ENCODE peak calls at places on chromosomes 2 and 18, in ten cellular contexts. C is lung, L is GM23338, Z is spleen, V is heart right ventricle, B is stomach, D is colonic mucosa, M is HCT116, J is mammary epithelial cell, T is right atrium auricular region. R is an unnamed sample.

GRCh38 chr2:200829258-200829655 is 17.5 kb downstream of the BZW1 start:
- DNase-seq in J (no peak), L (peak; percentile 61), T (no peak), M (no peak), B (no peak), V (no peak), D (no peak), C (no peak), Z (no peak), R (no peak)

GRCh38 chr2:161426788-161427412 is 10.8 kb downstream of the TBR1 start:
- DNase-seq in V (no peak), M (no peak), L (peak; percentile 43), T (no peak), B (no peak), C (no peak), Z (no peak), D (peak; percentile 35), J (peak; percentile 21), R (no peak)

GRCh38 chr2:48454504-48454903 is 75.5 kb upstream of the STON1 start:
- DNase-seq in J (no peak), M (no peak), B (no peak), T (no peak), V (no peak), L (no peak), Z (no peak), C (no peak), D (no peak), R (no peak)

GRCh38 chr2:17934721-17935120 is 56.3 kb downstream of the KCNS3 start:
- DNase-seq in V (no peak), L (no peak), Z (no peak), D (no peak), M (no peak), C (no peak), J (peak; percentile 6), T (peak; percentile 69), B (no peak), R (no peak)

GRCh38 chr2:72931280-72931910 is 14.1 kb downstream of the EMX1 start:
- DNase-seq in Z (peak; percentile 63), D (no peak), L (no peak), B (no peak), M (no peak), V (no peak), J (peak; percentile 79), T (no peak), C (no peak), R (peak; percentile 35)

GRCh38 chr18:8329186-8329771 is 280.0 kb upstream of the RAB12 start:
- DNase-seq in Z (no peak), B (no peak), T (no peak), V (no peak), D (no peak), L (no peak), M (no peak), J (no peak), C (no peak), R (no peak)

GRCh38 chr18:40493316-40493715 is 1461.7 kb upstream of the PIK3C3 start:
- DNase-seq in L (no peak), J (no peak), D (no peak), V (no peak), M (no peak), C (no peak), B (no peak), T (no peak), Z (no peak), R (no peak)

GRCh38 chr2:6917071-6917760 is at the start of gene RNF144A:
- DNase-seq in L (peak; percentile 67), J (peak; percentile 10), D (peak; percentile 57), M (no peak), Z (peak; percentile 94), B (peak; percentile 64), V (peak; percentile 36), T (no peak), C (peak; percentile 51), R (peak; percentile 89)

GRCh38 chr2:186486651-186487647 is 889 bp downstream of the ZC3H15 start:
- DNase-seq in B (no peak), D (no peak), V (no peak), J (peak; percentile 12), Z (no peak), M (no peak), L (no peak), T (no peak), C (no peak), R (no peak)

GRCh38 chr2:186485576-186485870 is 537 bp upstream of the ZC3H15 start:
- DNase-seq in L (no peak), D (no peak), Z (no peak), M (no peak), J (no peak), T (no peak), V (no peak), B (no peak), C (no peak), R (no peak)

GRCh38 chr2:186480991-186481390 is 5.1 kb upstream of the ZC3H15 start:
- DNase-seq in V (no peak), D (no peak), T (no peak), C (no peak), B (no peak), M (no peak), J (peak; percentile 67), L (no peak), Z (no peak), R (no peak)

GRCh38 chr2:186484062-186484735 is 1.9 kb upstream of the ZC3H15 start:
- DNase-seq in B (no peak), J (no peak), M (no peak), V (no peak), L (no peak), D (peak; percentile 22), T (no peak), C (no peak), Z (no peak), R (no peak)

DNA sequence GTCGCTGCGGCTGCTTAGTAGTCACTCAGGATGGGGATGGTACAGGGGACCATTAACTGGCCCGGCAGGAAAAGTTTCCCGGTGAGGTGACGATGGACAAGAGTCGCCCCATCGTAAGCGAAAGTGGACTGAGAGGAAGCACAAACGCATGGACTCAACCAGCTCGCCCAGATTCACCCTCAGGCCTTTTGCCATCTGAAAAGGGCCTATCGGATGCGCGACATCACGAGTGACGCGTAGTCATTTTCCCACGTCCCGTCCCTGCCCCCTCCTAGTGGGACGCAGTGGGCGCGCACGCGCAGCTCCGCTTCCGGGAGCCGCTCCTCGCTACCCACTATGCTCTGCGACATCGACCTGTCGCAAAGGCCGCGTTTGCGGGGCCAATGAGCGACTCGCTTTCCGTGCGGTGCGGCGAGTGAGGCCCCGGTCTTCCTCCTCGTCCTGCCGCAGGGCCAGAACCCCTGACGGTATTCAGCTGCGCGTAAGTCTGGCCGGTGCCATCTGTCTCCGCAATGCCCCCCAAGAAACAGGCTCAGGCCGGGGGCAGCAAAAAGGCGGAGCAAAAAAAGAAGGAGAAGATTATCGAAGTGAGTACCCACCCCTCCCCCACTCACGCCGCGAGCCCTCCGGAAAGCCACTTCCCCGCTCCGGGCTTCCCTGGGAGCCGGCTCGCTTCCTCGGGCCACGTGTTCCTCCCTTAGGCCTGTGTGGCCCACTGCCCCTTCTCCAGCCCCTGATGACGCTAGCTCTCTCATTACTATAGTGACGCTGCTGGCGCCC is at the start of gene ZC3H15:
- DNase-seq in C (peak; percentile 97), M (peak; percentile 95), Z (peak; percentile 100), T (peak; percentile 97), D (peak; percentile 96), L (peak; percentile 96), V (peak; percentile 97), B (peak; percentile 96), J (peak; percentile 97), R (peak; percentile 99)
- H3K4me1 ChIP-seq in C (peaks cover 18% of the 10 kb centered on the region), M (peaks cover 4% of the 10 kb centered on the region), Z (peaks cover 63% of the 10 kb centered on the region), T (peaks cover 46% of the 10 kb centered on the region), D (peaks cover 8% of the 10 kb centered on the region), L (peaks cover 23% of the 10 kb centered on the region), V (peaks cover 52% of the 10 kb centered on the region), B (peaks cover 59% of the 10 kb centered on the region), J (peaks cover 15% of the 10 kb centered on the region), R (no peaks in the 10 kb centered on the region)

GRCh38 chr18:47418746-47419145 is 167.3 kb upstream of the SKOR2 start:
- DNase-seq in V (no peak), B (no peak), M (no peak), L (peak; percentile 9), T (no peak), C (no peak), D (no peak), J (peak; percentile 1), Z (no peak), R (no peak)
- H3K27ac ChIP-seq in V (no peak overlapping the region), B (no peak overlapping the region), M (no peak overlapping the region), L (no peak overlapping the region), T (no peak overlapping the region), C (no peak overlapping the region), D (no peak overlapping the region), J (no peak overlapping the region), Z (no peak overlapping the region), R (no peak overlapping the region)

GRCh38 chr2:102635317-102635716 is 16.0 kb downstream of the SLC9A2 start:
- DNase-seq in V (no peak), M (no peak), C (no peak), D (no peak), L (no peak), Z (no peak), T (no peak), B (no peak), J (no peak), R (no peak)

GRCh38 chr2:102637358-102637757 is 18.0 kb downstream of the SLC9A2 start:
- DNase-seq in J (peak; percentile 92), M (no peak), D (peak; percentile 75), L (no peak), V (no peak), C (no peak), B (peak; percentile 60), T (no peak), Z (no peak), R (no peak)

GRCh38 chr2:102636283-102636907 is 17.0 kb downstream of the SLC9A2 start:
- DNase-seq in Z (no peak), V (no peak), B (peak; percentile 67), L (no peak), C (no peak), M (no peak), D (peak; percentile 90), T (no peak), J (peak; percentile 17), R (no peak)

GRCh38 chr2:102634831-102635241 is 15.5 kb downstream of the SLC9A2 start:
- DNase-seq in Z (no peak), J (no peak), V (no peak), L (no peak), D (no peak), C (no peak), T (no peak), M (no peak), B (no peak), R (no peak)

DNA sequence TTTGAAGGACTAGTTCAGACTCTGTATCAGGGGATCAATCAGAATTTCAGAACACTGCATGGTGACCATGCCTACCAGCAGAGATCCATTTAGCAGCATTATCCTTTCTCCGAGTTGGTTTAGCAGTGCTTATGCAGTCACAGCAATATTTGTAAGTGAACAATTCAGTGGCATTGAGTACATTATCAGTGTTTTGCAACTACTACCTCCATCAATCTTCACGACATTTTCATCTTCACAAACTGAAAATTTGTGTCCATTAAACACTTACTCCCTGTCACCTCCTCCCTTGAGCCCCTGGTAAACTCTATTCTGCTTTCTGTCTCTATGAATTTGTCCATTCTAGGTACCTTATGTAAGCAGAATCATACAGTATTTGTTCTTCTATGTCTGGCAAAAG is 20.1 kb downstream of the SLC9A2 start:
- DNase-seq in T (no peak), J (no peak), C (no peak), Z (no peak), V (no peak), M (no peak), D (no peak), L (no peak), B (no peak), R (no peak)
- H3K27me3 ChIP-seq in T (no peaks in the 10 kb centered on the region), J (no peaks in the 10 kb centered on the region), C (peaks cover 3% of the 10 kb centered on the region), Z (peaks cover 39% of the 10 kb centered on the region), V (peaks cover 20% of the 10 kb centered on the region), M (peaks cover 5% of the 10 kb centered on the region), D (no peaks in the 10 kb centered on the region), L (no peaks in the 10 kb centered on the region), B (no peaks in the 10 kb centered on the region), R (no peaks in the 10 kb centered on the region)

GRCh38 chr2:37623971-37624897 is 47.2 kb downstream of the CDC42EP3 start:
- DNase-seq in D (no peak), Z (no peak), J (peak; percentile 86), T (no peak), C (no peak), L (no peak), B (no peak), M (no peak), V (no peak), R (no peak)

GRCh38 chr2:37625156-37625555 is 46.3 kb downstream of the CDC42EP3 start:
- DNase-seq in J (peak; percentile 84), C (no peak), V (no peak), M (no peak), B (no peak), T (no peak), D (no peak), Z (no peak), L (no peak), R (no peak)

GRCh38 chr2:37622434-37623202 is 48.8 kb downstream of the CDC42EP3 start:
- DNase-seq in D (no peak), C (no peak), J (peak; percentile 52), M (no peak), T (no peak), V (no peak), B (no peak), Z (no peak), L (no peak), R (no peak)

GRCh38 chr2:37621199-37621598 is 50.2 kb downstream of the CDC42EP3 start:
- DNase-seq in D (no peak), J (no peak), Z (no peak), M (no peak), V (no peak), L (no peak), C (no peak), B (no peak), T (no peak), R (no peak)

GRCh38 chr2:37623409-37623808 is 48.0 kb downstream of the CDC42EP3 start:
- DNase-seq in C (no peak), J (no peak), Z (no peak), B (no peak), M (no peak), D (no peak), T (no peak), L (no peak), V (no peak), R (no peak)
- H3K4me1 ChIP-seq in C (peaks cover 10% of the 10 kb centered on the region), J (peaks cover 33% of the 10 kb centered on the region), Z (peaks cover 39% of the 10 kb centered on the region), B (peaks cover 33% of the 10 kb centered on the region), M (no peaks in the 10 kb centered on the region), D (no peaks in the 10 kb centered on the region), T (peaks cover 28% of the 10 kb centered on the region), L (no peaks in the 10 kb centered on the region), V (peaks cover 19% of the 10 kb centered on the region), R (no peaks in the 10 kb centered on the region)